ENCODE peak calls at places on chromosome 22, in six cellular contexts. Q is nucleus accumbens, V is HCT116, G is neural progenitor cell, Z is left colon, K is IMR-90. P is an unnamed sample.

GRCh38 chr22:26291940-26292666 is 122.8 kb downstream of the SEZ6L start:
- DNase-seq in Q (no peak), V (no peak), G (no peak), Z (no peak), K (no peak), P (no peak)

GRCh38 chr22:47160141-47160541 is 397.7 kb downstream of the TBC1D22A start:
- DNase-seq in Q (no peak), V (no peak), G (no peak), Z (no peak), K (no peak), P (no peak)

GRCh38 chr22:20552450-20552894 is 45.1 kb downstream of the MED15 start:
- DNase-seq in Q (no peak), V (no peak), G (no peak), Z (peak), K (peak), P (no peak)

GRCh38 chr22:23878219-23878618 is 16.0 kb upstream of the MIF start:
- DNase-seq in Q (no peak), V (no peak), G (no peak), Z (no peak), K (no peak), P (no peak)

GRCh38 chr22:37060801-37061610 is 9.5 kb downstream of the KCTD17 start:
- DNase-seq in Q (peak), V (no peak), G (no peak), Z (no peak), K (no peak), P (peak)

GRCh38 chr22:37843746-37844089 is 416 bp downstream of the ANKRD54 start:
- DNase-seq in Q (peak), V (no peak), G (no peak), Z (peak), K (peak), P (peak)

GRCh38 chr22:39519681-39520053 is 695 bp upstream of the ATF4 start:
- DNase-seq in Q (peak), V (no peak), G (peak), Z (peak), K (no peak), P (no peak)

GRCh38 chr22:50102946-50103345 is 13.1 kb downstream of the MOV10L1 start:
- DNase-seq in Q (no peak), V (peak), G (no peak), Z (no peak), K (no peak), P (no peak)

GRCh38 chr22:50641696-50642607 is 14.0 kb upstream of the ARSA start:
- DNase-seq in Q (peak), V (no peak), G (peak), Z (no peak), K (peak), P (no peak)

GRCh38 chr22:33757443-33758124 is 162.7 kb downstream of the LARGE1 start:
- DNase-seq in Q (no peak), V (no peak), G (peak), Z (no peak), K (no peak), P (no peak)

GRCh38 chr22:50676661-50677492 is 4.3 kb downstream of the SHANK3 start:
- DNase-seq in Q (no peak), V (no peak), G (peak), Z (no peak), K (no peak), P (peak)

GRCh38 chr22:21590809-21591641 is 23.5 kb downstream of the UBE2L3 start:
- DNase-seq in Q (no peak), V (no peak), G (no peak), Z (no peak), K (no peak), P (no peak)

GRCh38 chr22:37731804-37732471 is 35.1 kb downstream of the TRIOBP start:
- DNase-seq in Q (no peak), V (no peak), G (no peak), Z (peak), K (no peak), P (no peak)

GRCh38 chr22:17786435-17787158 is 12.3 kb upstream of the BID start:
- DNase-seq in Q (no peak), V (no peak), G (peak), Z (peak), K (no peak), P (no peak)

GRCh38 chr22:20429254-20430100 is 8.1 kb downstream of the SCARF2 start:
- DNase-seq in Q (no peak), V (no peak), G (peak), Z (peak), K (no peak), P (peak)

GRCh38 chr22:41650821-41651220 is 29.7 kb downstream of the XRCC6 start:
- DNase-seq in Q (no peak), V (no peak), G (no peak), Z (no peak), K (no peak), P (no peak)

GRCh38 chr22:20455709-20456063 is 18.1 kb upstream of the SCARF2 start:
- DNase-seq in Q (no peak), V (no peak), G (no peak), Z (no peak), K (peak), P (no peak)

GRCh38 chr22:40509401-40510134 is 127.0 kb downstream of the MRTFA start:
- DNase-seq in Q (no peak), V (no peak), G (no peak), Z (peak), K (peak), P (no peak)

GRCh38 chr22:39177791-39178190 is 25.3 kb upstream of the CBX7 start:
- DNase-seq in Q (no peak), V (no peak), G (no peak), Z (no peak), K (no peak), P (no peak)

GRCh38 chr22:30870451-30871345 is 97.9 kb downstream of the MORC2 start:
- DNase-seq in Q (no peak), V (no peak), G (no peak), Z (peak), K (no peak), P (no peak)

GRCh38 chr22:42188808-42189447 is 58.3 kb upstream of the CYP2D6 start:
- DNase-seq in Q (no peak), V (peak), G (no peak), Z (no peak), K (peak), P (no peak)

GRCh38 chr22:29375436-29376076 is 12.8 kb downstream of the AP1B1 start:
- DNase-seq in Q (no peak), V (no peak), G (no peak), Z (no peak), K (peak), P (no peak)